ENCODE peak calls at places on chromosomes 4 and X, in ten cellular contexts. P is GM23338, K is hepatocyte, G is neural progenitor cell, W is GM23248, T is fibroblast of lung, V is GM12878, H is astrocyte, J is mammary epithelial cell, A is OCI-LY7. X is an unnamed sample.

GRCh38 chrX:16160729-16161128 is 6.6 kb upstream of the MAGEB17 start:
- DNase-seq in J (peak; percentile 85), V (no peak), K (no peak), H (peak; percentile 94), W (peak; percentile 81), A (no peak), T (peak; percentile 95), P (no peak), G (no peak), X (no peak)

GRCh38 chr4:36322921-36323354 is 41.5 kb downstream of the DTHD1 start:
- DNase-seq in K (no peak), T (no peak), V (peak; percentile 64), P (no peak), W (no peak), J (no peak), G (no peak), A (no peak), H (no peak), X (no peak)

GRCh38 chr4:180058731-180059215 is 2184.4 kb upstream of the TENM3 start:
- DNase-seq in J (peak; percentile 25), K (peak; percentile 72), W (peak; percentile 44), H (peak; percentile 56), T (peak; percentile 68), G (peak; percentile 76), A (no peak), P (peak; percentile 89), V (no peak), X (peak; percentile 78)

GRCh38 chr4:56723831-56724230 is 42.7 kb upstream of the HOPX start:
- DNase-seq in H (no peak), P (no peak), W (no peak), T (no peak), K (no peak), A (no peak), V (no peak), G (no peak), J (no peak), X (no peak)

GRCh38 chr4:106002979-106003378 is 107.7 kb downstream of the NPNT start:
- DNase-seq in J (no peak), G (no peak), P (no peak), A (no peak), K (no peak), T (no peak), V (no peak), H (no peak), W (no peak), X (no peak)

GRCh38 chr4:16227462-16227868 is 1.2 kb upstream of the TAPT1 start:
- DNase-seq in W (peak; percentile 57), V (no peak), T (peak; percentile 59), H (peak; percentile 49), J (peak; percentile 9), K (peak; percentile 35), P (peak; percentile 40), G (peak; percentile 20), A (peak; percentile 49), X (no peak)

GRCh38 chrX:120125444-120125843 is 9.7 kb upstream of the RHOXF1 start:
- DNase-seq in A (no peak), V (no peak), T (no peak), H (no peak), J (no peak), P (no peak), W (no peak), G (no peak), K (no peak), X (no peak)

GRCh38 chr4:150155391-150155790 is 77.1 kb downstream of the DCLK2 start:
- DNase-seq in K (no peak), T (no peak), G (no peak), P (no peak), J (no peak), W (no peak), V (no peak), A (no peak), H (no peak), X (no peak)

GRCh38 chr4:78296261-78296660 is 239.1 kb downstream of the FRAS1 start:
- DNase-seq in J (no peak), V (no peak), K (no peak), P (peak; percentile 43), W (no peak), T (no peak), H (no peak), G (no peak), A (no peak), X (no peak)

GRCh38 chr4:78293348-78293747 is 236.2 kb downstream of the FRAS1 start:
- DNase-seq in V (no peak), G (no peak), J (no peak), W (peak; percentile 68), T (peak; percentile 84), P (no peak), K (no peak), A (no peak), H (peak; percentile 82), X (no peak)

GRCh38 chr4:78293841-78294301 is 236.7 kb downstream of the FRAS1 start:
- DNase-seq in P (no peak), K (no peak), V (no peak), T (peak; percentile 96), A (no peak), H (peak; percentile 94), J (peak; percentile 65), G (peak; percentile 35), W (peak; percentile 89), X (no peak)

GRCh38 chr4:78291277-78291676 is 234.2 kb downstream of the FRAS1 start:
- DNase-seq in H (no peak), A (no peak), P (no peak), T (no peak), W (no peak), V (no peak), G (no peak), K (no peak), J (no peak), X (no peak)

GRCh38 chr4:78292336-78292735 is 235.2 kb downstream of the FRAS1 start:
- DNase-seq in V (no peak), A (no peak), T (no peak), W (no peak), G (no peak), K (no peak), H (no peak), P (no peak), J (no peak), X (no peak)
- H3K27ac ChIP-seq in V (no peak overlapping the region), A (no peak overlapping the region), T (no peak overlapping the region), W (no peak overlapping the region), G (no peak overlapping the region), K (no peak overlapping the region), H (no peak overlapping the region), P (no peak overlapping the region), J (no peak overlapping the region), X (no peak overlapping the region)

GRCh38 chr4:133968174-133968573 is 233.4 kb downstream of the PABPC4L start:
- DNase-seq in W (no peak), H (no peak), K (no peak), J (no peak), T (no peak), V (no peak), P (no peak), G (no peak), A (no peak), X (no peak)
- H2AFZ ChIP-seq in W (no peak overlapping the region), H (no peak overlapping the region), K (no peak overlapping the region), J (no peak overlapping the region), T (no peak overlapping the region), V (no peak overlapping the region), P (no peak overlapping the region), G (no peak overlapping the region), A (no peak overlapping the region), X (no peak overlapping the region)

GRCh38 chrX:2928583-2929434 is at the start of gene ARSD:
- DNase-seq in T (peak; percentile 96), J (peak; percentile 86), K (peak; percentile 98), V (no peak), G (peak; percentile 95), W (peak; percentile 87), H (peak; percentile 92), A (no peak), P (peak; percentile 88), X (peak; percentile 97)

GRCh38 chrX:2931155-2931554 is 2.0 kb upstream of the ARSD start:
- DNase-seq in P (no peak), H (no peak), A (no peak), J (no peak), T (no peak), K (no peak), V (no peak), W (no peak), G (no peak), X (no peak)

GRCh38 chrX:2931612-2932011 is 2.5 kb upstream of the ARSD start:
- DNase-seq in W (no peak), H (no peak), J (no peak), K (no peak), G (peak; percentile 21), A (no peak), V (no peak), T (no peak), P (peak; percentile 71), X (peak; percentile 90)

GRCh38 chrX:2926664-2927275 is 2.4 kb downstream of the ARSD start:
- DNase-seq in V (no peak), J (no peak), T (no peak), G (no peak), A (no peak), W (no peak), H (no peak), K (no peak), P (no peak), X (no peak)

GRCh38 chrX:2928127-2928582 is 984 bp downstream of the ARSD start:
- DNase-seq in P (peak; percentile 82), K (no peak), T (peak; percentile 83), W (peak; percentile 38), V (no peak), J (no peak), H (peak; percentile 71), A (no peak), G (peak; percentile 85), X (peak; percentile 91)
- H3K27ac ChIP-seq in P (peak overlapping the region; percentile 99), K (peak overlapping the region; percentile 100), T (peak overlapping the region; percentile 44), W (peak overlapping the region; percentile 12), V (no peak overlapping the region), J (no peak overlapping the region), H (peak overlapping the region; percentile 56), A (no peak overlapping the region), G (peak overlapping the region; percentile 94), X (peak overlapping the region; percentile 95)

GRCh38 chr4:154564311-154564710 is 1.5 kb downstream of the FGB start:
- DNase-seq in J (no peak), G (no peak), T (no peak), W (no peak), P (no peak), A (no peak), V (no peak), H (no peak), K (no peak), X (no peak)

GRCh38 chr4:154562697-154563254 is at the start of gene FGB:
- DNase-seq in J (no peak), A (no peak), K (no peak), H (no peak), G (no peak), P (no peak), W (no peak), V (no peak), T (no peak), X (no peak)

GRCh38 chr4:154566639-154567204 is 3.9 kb downstream of the FGB start:
- DNase-seq in T (peak; percentile 60), K (no peak), G (no peak), W (no peak), H (peak; percentile 54), V (no peak), J (peak; percentile 19), A (no peak), P (no peak), X (no peak)

GRCh38 chr4:154569028-154569427 is 6.2 kb downstream of the FGB start:
- DNase-seq in G (no peak), P (no peak), J (peak; percentile 48), A (no peak), V (no peak), T (no peak), W (no peak), K (no peak), H (no peak), X (no peak)

DNA sequence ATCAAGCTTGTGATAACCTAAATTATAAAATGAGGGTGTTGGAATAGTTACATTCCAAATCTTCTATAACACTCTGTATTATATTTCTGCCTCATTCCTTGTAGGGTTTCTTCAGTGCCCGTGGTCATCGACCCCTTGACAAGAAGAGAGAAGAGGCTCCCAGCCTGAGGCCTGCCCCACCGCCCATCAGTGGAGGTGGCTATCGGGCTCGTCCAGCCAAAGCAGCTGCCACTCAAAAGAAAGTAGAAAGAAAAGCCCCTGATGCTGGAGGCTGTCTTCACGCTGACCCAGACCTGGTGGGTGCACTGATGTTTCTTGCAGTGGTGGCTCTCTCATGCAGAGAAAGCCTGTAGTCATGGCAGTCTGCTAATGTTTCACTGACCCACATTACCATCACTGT is 2.9 kb downstream of the FGB start:
- DNase-seq in W (no peak), K (no peak), A (no peak), G (no peak), V (no peak), T (no peak), J (no peak), P (no peak), H (no peak), X (no peak)
- H2AFZ ChIP-seq in W (no peak overlapping the region), K (no peak overlapping the region), A (no peak overlapping the region), G (no peak overlapping the region), V (no peak overlapping the region), T (no peak overlapping the region), J (no peak overlapping the region), P (no peak overlapping the region), H (no peak overlapping the region), X (no peak overlapping the region)

X was measured in H9.